ENCODE peak calls at places on chromosomes 12 and 14, in ten cellular contexts. J is HEK293T, Q is dorsolateral prefrontal cortex, P is NCI-H2171 treated with DMSO at 0.1 percent for 48 hours, A is NCI-H69, Z is amygdala, N is NT2/D1, U is M059J, H is AG10803, C is GM23338. B is an unnamed sample.

GRCh38 chr12:54595471-54595870 is 7.0 kb upstream of the PPP1R1A start:
- DNase-seq in Z (no peak), A (no peak), N (no peak), C (no peak), J (no peak), H (no peak), Q (no peak), P (no peak), U (no peak), B (no peak)

GRCh38 chr12:123591702-123592481 is 7.5 kb downstream of the TMED2 start:
- DNase-seq in Q (no peak), C (no peak), N (no peak), J (no peak), U (no peak), P (no peak), H (peak; percentile 12), A (no peak), Z (no peak), B (no peak)

GRCh38 chr12:52884526-52885293 is 20.2 kb downstream of the KRT8 start:
- DNase-seq in Q (peak; percentile 81), C (peak; percentile 84), P (peak; percentile 67), J (peak; percentile 81), N (no peak), U (peak; percentile 57), A (peak; percentile 77), H (peak; percentile 34), Z (peak; percentile 22), B (no peak)

GRCh38 chr14:68214431-68214830 is 394.9 kb downstream of the RAD51B start:
- DNase-seq in N (no peak), U (no peak), A (no peak), H (no peak), P (no peak), C (no peak), Q (no peak), Z (no peak), J (no peak), B (no peak)

GRCh38 chr12:47808049-47808448 is 11.7 kb downstream of the HDAC7 start:
- DNase-seq in P (peak; percentile 28), Q (no peak), H (no peak), C (peak; percentile 34), A (peak; percentile 29), Z (no peak), U (peak; percentile 73), J (no peak), N (no peak), B (no peak)

GRCh38 chr12:10612954-10613333 is 465 bp downstream of the MAGOHB start:
- DNase-seq in P (no peak), Q (no peak), Z (no peak), H (no peak), U (peak; percentile 23), A (peak; percentile 34), C (peak; percentile 66), J (peak; percentile 13), N (peak; percentile 33), B (peak; percentile 33)

GRCh38 chr14:65495196-65495595 is 82.7 kb downstream of the FUT8 start:
- DNase-seq in Z (no peak), P (no peak), A (no peak), H (no peak), C (no peak), U (peak; percentile 53), Q (no peak), N (no peak), J (no peak), B (no peak)

GRCh38 chr14:98802044-98802443 is 470.0 kb downstream of the BCL11B start:
- DNase-seq in J (no peak), A (no peak), Z (no peak), U (no peak), N (no peak), H (no peak), Q (no peak), P (no peak), C (no peak), B (no peak)

GRCh38 chr12:106919910-106920544 is 35.7 kb upstream of the TMEM263 start:
- DNase-seq in A (peak; percentile 75), J (peak; percentile 53), C (peak; percentile 73), Z (no peak), U (peak; percentile 47), Q (no peak), N (peak; percentile 25), H (peak; percentile 50), P (peak; percentile 47), B (peak; percentile 45)

GRCh38 chr12:17489452-17489851 is 600.5 kb downstream of the RERGL start:
- DNase-seq in Q (no peak), C (peak; percentile 60), H (no peak), Z (no peak), J (no peak), P (no peak), A (peak; percentile 8), U (no peak), N (no peak), B (no peak)

GRCh38 chr12:121578230-121579189 is 2.3 kb downstream of the KDM2B start:
- DNase-seq in Q (peak; percentile 38), A (no peak), J (no peak), N (no peak), C (peak; percentile 69), P (no peak), Z (no peak), U (no peak), H (no peak), B (no peak)

GRCh38 chr12:45468751-45469615 is 253.1 kb downstream of the ANO6 start:
- DNase-seq in H (no peak), P (no peak), J (no peak), U (no peak), N (no peak), A (peak; percentile 47), Z (no peak), Q (no peak), C (peak; percentile 21), B (peak; percentile 57)

GRCh38 chr12:40946612-40947194 is 241.4 kb upstream of the PDZRN4 start:
- DNase-seq in H (peak; percentile 39), U (peak; percentile 7), A (peak; percentile 39), C (peak; percentile 56), J (peak; percentile 10), P (peak; percentile 61), Z (no peak), Q (no peak), N (no peak), B (no peak)

GRCh38 chr12:10212623-10213131 is at the start of gene GABARAPL1:
- DNase-seq in Q (peak; percentile 82), U (peak; percentile 79), J (peak; percentile 77), N (peak; percentile 68), P (peak; percentile 47), A (peak; percentile 11), Z (peak; percentile 79), C (peak; percentile 80), H (peak; percentile 86), B (peak; percentile 48)

GRCh38 chr12:6340745-6341438 is 984 bp downstream of the TNFRSF1A start:
- DNase-seq in Z (no peak), U (no peak), A (no peak), Q (no peak), P (no peak), N (no peak), C (no peak), H (no peak), J (no peak), B (no peak)

GRCh38 chr12:77953515-77953914 is 122.8 kb downstream of the NAV3 start:
- DNase-seq in P (no peak), C (peak; percentile 19), A (no peak), Z (no peak), J (no peak), Q (no peak), H (no peak), U (no peak), N (no peak), B (no peak)

GRCh38 chr14:91845652-91846051 is 21.7 kb downstream of the TC2N start:
- DNase-seq in H (no peak), Q (no peak), J (no peak), A (no peak), C (no peak), P (no peak), N (no peak), U (no peak), Z (no peak), B (no peak)

GRCh38 chr12:90572778-90573177 is 382.2 kb downstream of the CCER1 start:
- DNase-seq in Z (no peak), C (no peak), A (peak; percentile 58), N (no peak), J (no peak), Q (no peak), H (no peak), P (no peak), U (no peak), B (no peak)

GRCh38 chr12:54395545-54395944 is 11.0 kb upstream of the ZNF385A start:
- DNase-seq in C (no peak), H (no peak), A (no peak), Q (no peak), J (no peak), P (no peak), Z (no peak), U (no peak), N (no peak), B (no peak)

GRCh38 chr14:54537651-54538050 is 27.9 kb downstream of the CGRRF1 start:
- DNase-seq in P (no peak), H (no peak), J (no peak), Q (no peak), A (no peak), U (no peak), N (no peak), C (no peak), Z (no peak), B (no peak)

GRCh38 chr12:98594050-98594853 is 766 bp downstream of the SLC25A3 start:
- DNase-seq in P (no peak), A (peak; percentile 67), Q (peak; percentile 41), U (peak; percentile 46), C (peak; percentile 15), J (no peak), H (peak; percentile 38), N (no peak), Z (no peak), B (peak; percentile 3)

GRCh38 chr14:72613196-72613974 is 280.5 kb downstream of the DPF3 start:
- DNase-seq in H (no peak), J (no peak), A (peak; percentile 48), C (no peak), U (peak; percentile 81), Q (no peak), Z (no peak), P (no peak), N (no peak), B (no peak)

GRCh38 chr14:34059925-34060746 is 109.3 kb upstream of the EGLN3 start:
- DNase-seq in N (peak; percentile 35), C (peak; percentile 84), H (peak; percentile 61), A (peak; percentile 77), U (peak; percentile 78), Q (peak; percentile 58), P (peak; percentile 32), J (peak; percentile 76), Z (peak; percentile 49), B (peak; percentile 77)

GRCh38 chr12:29698756-29699155 is 85.0 kb downstream of the TMTC1 start:
- DNase-seq in Z (no peak), A (peak; percentile 3), N (peak; percentile 47), H (no peak), J (no peak), Q (no peak), C (peak; percentile 54), P (no peak), U (no peak), B (no peak)

GRCh38 chr14:84006643-84007137 is 1523.3 kb upstream of the FLRT2 start:
- DNase-seq in A (peak; percentile 99), C (peak; percentile 33), Z (no peak), U (no peak), Q (no peak), J (no peak), N (no peak), H (no peak), P (peak; percentile 73), B (peak; percentile 59)

GRCh38 chr12:65925626-65926025 is 101.3 kb downstream of the HMGA2 start:
- DNase-seq in P (no peak), A (no peak), J (no peak), N (no peak), C (no peak), U (no peak), Q (no peak), H (no peak), Z (no peak), B (no peak)

GRCh38 chr12:93773122-93773871 is 96.1 kb downstream of the CRADD start:
- DNase-seq in H (peak; percentile 58), Q (no peak), N (no peak), J (no peak), U (peak; percentile 73), P (peak; percentile 12), Z (no peak), A (peak; percentile 88), C (no peak), B (no peak)

GRCh38 chr12:86660488-86661171 is 404.4 kb upstream of the MGAT4C start:
- DNase-seq in P (no peak), Z (no peak), H (no peak), J (no peak), C (no peak), N (no peak), U (peak; percentile 84), A (peak; percentile 78), Q (no peak), B (no peak)

B was measured in NCI-H524.